ENCODE peak calls at places on chromosomes 3 and 15, in six cellular contexts. N, Q, P, O, T and R are unnamed samples.

GRCh38 chr15:63015618-63016017 is 26.9 kb upstream of the TPM1 start:
- DNase-seq in N (no peak), Q (peak; percentile 78), P (no peak), O (no peak), T (no peak), R (no peak)

GRCh38 chr15:84938726-84939125 is 42.9 kb upstream of the PDE8A start:
- DNase-seq in N (no peak), Q (no peak), P (no peak), O (no peak), T (no peak), R (no peak)

GRCh38 chr3:34012102-34012461 is 213.7 kb downstream of the PDCD6IP start:
- DNase-seq in N (no peak), Q (peak; percentile 95), P (no peak), O (no peak), T (no peak), R (no peak)

GRCh38 chr15:101172421-101173097 is 79.3 kb downstream of the CHSY1 start:
- DNase-seq in N (no peak), Q (no peak), P (no peak), O (no peak), T (no peak), R (no peak)

GRCh38 chr3:186988806-186989205 is 58.5 kb downstream of the ST6GAL1 start:
- DNase-seq in N (no peak), Q (no peak), P (no peak), O (peak; percentile 30), T (no peak), R (no peak)

GRCh38 chr15:66233487-66234415 is 19.8 kb downstream of the MEGF11 start:
- DNase-seq in N (no peak), Q (peak; percentile 37), P (no peak), O (no peak), T (no peak), R (no peak)

GRCh38 chr3:38985981-38986380 is 65.8 kb downstream of the SCN11A start:
- DNase-seq in N (no peak), Q (peak; percentile 21), P (no peak), O (no peak), T (no peak), R (no peak)

GRCh38 chr15:61243984-61244593 is 15.0 kb upstream of the RORA start:
- DNase-seq in N (no peak), Q (no peak), P (no peak), O (no peak), T (no peak), R (no peak)

GRCh38 chr3:180646187-180646790 is 33.0 kb downstream of the CCDC39 start:
- DNase-seq in N (no peak), Q (no peak), P (no peak), O (no peak), T (no peak), R (no peak)